ENCODE peak calls at places on chromosomes 16 and 17, in seven cellular contexts. Z is nephron progenitor cell; N is NCI-H187; X is astrocyte of the spinal cord; Q is adipocyte; W is lower leg skin; R is stimulated activated CD4-positive, alpha-beta T cell treated with anti-CD3 and anti-CD28 coated beads, Interleukin-15, amount 100 ng/mL, for 1 hour. B is an unnamed sample.

GRCh38 chr17:17075037-17075755 is 32.9 kb downstream of the MPRIP start:
- DNase-seq in R (no peak), N (no peak), X (peak), W (peak), Z (peak), Q (peak), B (no peak)

GRCh38 chr17:15213381-15214087 is 51.6 kb downstream of the PMP22 start:
- DNase-seq in R (no peak), W (no peak), Z (peak), Q (peak), N (no peak), X (peak), B (no peak)

GRCh38 chr17:45374501-45374900 is 57.7 kb upstream of the MAP3K14 start:
- DNase-seq in W (no peak), Z (no peak), X (no peak), R (no peak), Q (no peak), N (no peak), B (no peak)

GRCh38 chr17:52297230-52298010 is 138.9 kb upstream of the CA10 start:
- DNase-seq in R (no peak), W (no peak), Q (no peak), Z (no peak), X (no peak), N (no peak), B (peak)

GRCh38 chr16:24822542-24822941 is 23.2 kb upstream of the SLC5A11 start:
- DNase-seq in X (no peak), Z (no peak), R (no peak), W (no peak), Q (no peak), N (no peak), B (no peak)

GRCh38 chr17:29561541-29562517 is 5.0 kb downstream of the ABHD15 start:
- DNase-seq in Q (no peak), R (no peak), X (no peak), W (peak), Z (peak), N (no peak), B (no peak)

GRCh38 chr16:60945225-60945624 is 1091.0 kb downstream of the CDH8 start:
- DNase-seq in Q (peak), Z (peak), W (no peak), X (no peak), N (no peak), R (no peak), B (no peak)

GRCh38 chr17:38727661-38728220 is 2.4 kb upstream of the CISD3 start:
- DNase-seq in N (no peak), W (no peak), Q (no peak), R (no peak), Z (no peak), X (no peak), B (no peak)

GRCh38 chr17:65627108-65627507 is 65.7 kb upstream of the AXIN2 start:
- DNase-seq in Q (no peak), R (no peak), Z (no peak), X (no peak), W (peak), N (no peak), B (no peak)

GRCh38 chr17:1108810-1109605 is 70.8 kb downstream of the ABR start:
- DNase-seq in X (peak), W (peak), Q (peak), R (peak), N (no peak), Z (peak), B (no peak)

B was measured in Caco-2.